ENCODE peak calls at places on chromosomes 1 and 21, in ten cellular contexts. U, W, B, G, A, R, D, H, V and S are unnamed samples. For H3K9me3, the result is how much of the 10 kb centered on the place peaks cover.

GRCh38 chr1:242569867-242570266 is 45.4 kb upstream of the PLD5 start:
- DNase-seq in U (no peak), W (no peak), B (no peak), G (no peak), A (no peak), R (no peak), D (no peak), H (no peak), V (no peak), S (no peak)

GRCh38 chr1:85061711-85062424 is 13.6 kb upstream of the MCOLN3 start:
- DNase-seq in U (peak), W (peak), B (peak), G (peak), A (peak), R (peak), D (peak), H (peak), V (peak), S (peak)

GRCh38 chr21:15063821-15064575 is 802 bp downstream of the NRIP1 start:
- DNase-seq in U (no peak), W (peak), B (peak), G (peak), A (peak), R (peak), D (peak), H (peak), V (no peak), S (peak)

GRCh38 chr1:116345830-116346229 is 27.2 kb upstream of the ATP1A1 start:
- DNase-seq in U (no peak), W (no peak), B (no peak), G (no peak), A (no peak), R (no peak), D (no peak), H (no peak), V (peak), S (no peak)

GRCh38 chr1:183676515-183677189 is 23.5 kb upstream of the APOBEC4 start:
- DNase-seq in U (no peak), W (no peak), B (no peak), G (no peak), A (peak), R (peak), D (no peak), H (peak), V (no peak), S (no peak)

GRCh38 chr1:113976609-113977278 is 2.5 kb upstream of the OLFML3 start:
- DNase-seq in U (no peak), W (no peak), B (no peak), G (no peak), A (peak), R (no peak), D (peak), H (peak), V (peak), S (peak)

GRCh38 chr1:226549937-226550670 is 1.5 kb downstream of the STUM start:
- DNase-seq in U (no peak), W (peak), B (no peak), G (peak), A (peak), R (no peak), D (peak), H (peak), V (peak), S (no peak)

GRCh38 chr21:35350965-35351364 is 301.9 kb upstream of the RUNX1 start:
- DNase-seq in U (no peak), W (no peak), B (no peak), G (no peak), A (no peak), R (no peak), D (no peak), H (no peak), V (no peak), S (no peak)

GRCh38 chr1:54596756-54597155 is 26.6 kb downstream of the FAM151A start:
- DNase-seq in U (no peak), W (no peak), B (no peak), G (no peak), A (no peak), R (no peak), D (no peak), H (no peak), V (no peak), S (no peak)

GRCh38 chr1:2451744-2452582 is 24.1 kb upstream of the PLCH2 start:
- DNase-seq in U (peak), W (no peak), B (no peak), G (no peak), A (peak), R (no peak), D (no peak), H (peak), V (no peak), S (no peak)

GRCh38 chr1:7259955-7260354 is 474.7 kb downstream of the CAMTA1 start:
- DNase-seq in U (no peak), W (peak), B (no peak), G (no peak), A (no peak), R (no peak), D (no peak), H (no peak), V (no peak), S (no peak)

GRCh38 chr21:25179116-25179515 is 428.2 kb downstream of the MRPL39 start:
- DNase-seq in U (no peak), W (no peak), B (no peak), G (no peak), A (peak), R (no peak), D (no peak), H (no peak), V (no peak), S (no peak)

GRCh38 chr21:25186278-25186677 is 421.0 kb downstream of the MRPL39 start:
- DNase-seq in U (no peak), W (no peak), B (no peak), G (no peak), A (peak), R (no peak), D (no peak), H (no peak), V (no peak), S (no peak)

GRCh38 chr21:25189497-25189896 is 417.8 kb downstream of the MRPL39 start:
- DNase-seq in U (no peak), W (no peak), B (no peak), G (no peak), A (no peak), R (no peak), D (no peak), H (no peak), V (no peak), S (no peak)

GRCh38 chr21:25188639-25189038 is 418.6 kb downstream of the MRPL39 start:
- DNase-seq in U (no peak), W (no peak), B (no peak), G (no peak), A (no peak), R (no peak), D (no peak), H (no peak), V (no peak), S (no peak)

GRCh38 chr21:25183577-25183976 is 423.7 kb downstream of the MRPL39 start:
- DNase-seq in U (no peak), W (no peak), B (no peak), G (no peak), A (no peak), R (no peak), D (no peak), H (no peak), V (no peak), S (no peak)
- H3K9me3 ChIP-seq in U (under half), W (under half), B (under half), G (under half), A (under half), R (under half), D (under half), H (under half), V (under half), S (under half)

GRCh38 chr1:163632269-163632668 is 310.5 kb downstream of the NUF2 start:
- DNase-seq in U (no peak), W (no peak), B (no peak), G (no peak), A (no peak), R (no peak), D (no peak), H (no peak), V (no peak), S (no peak)
- H3K9me3 ChIP-seq in U (under half), W (under half), B (under half), G (under half), A (under half), R (under half), D (under half), H (under half), V (under half), S (under half)

GRCh38 chr1:24438423-24438901 is 22.9 kb downstream of the NIPAL3 start:
- DNase-seq in U (no peak), W (no peak), B (no peak), G (no peak), A (peak), R (peak), D (peak), H (no peak), V (no peak), S (no peak)
- H3K9me3 ChIP-seq in U (under half), W (under half), B (under half), G (under half), A (under half), R (under half), D (under half), H (under half), V (under half), S (under half)

GRCh38 chr1:164470996-164471395 is 88.0 kb upstream of the PBX1 start:
- DNase-seq in U (no peak), W (no peak), B (no peak), G (no peak), A (no peak), R (no peak), D (no peak), H (no peak), V (no peak), S (no peak)

GRCh38 chr1:164475834-164476233 is 83.2 kb upstream of the PBX1 start:
- DNase-seq in U (no peak), W (no peak), B (no peak), G (no peak), A (no peak), R (peak), D (no peak), H (no peak), V (no peak), S (no peak)

GRCh38 chr1:164477336-164477735 is 81.6 kb upstream of the PBX1 start:
- DNase-seq in U (no peak), W (no peak), B (no peak), G (no peak), A (no peak), R (no peak), D (no peak), H (no peak), V (no peak), S (no peak)

GRCh38 chr1:164472841-164473240 is 86.1 kb upstream of the PBX1 start:
- DNase-seq in U (no peak), W (no peak), B (no peak), G (no peak), A (no peak), R (no peak), D (no peak), H (no peak), V (no peak), S (no peak)

GRCh38 chr1:164473544-164473943 is 85.4 kb upstream of the PBX1 start:
- DNase-seq in U (no peak), W (no peak), B (no peak), G (no peak), A (no peak), R (no peak), D (no peak), H (peak), V (no peak), S (no peak)
- H3K9me3 ChIP-seq in U (under half), W (under half), B (under half), G (under half), A (under half), R (under half), D (under half), H (under half), V (under half), S (under half)

GRCh38 chr1:40475268-40475667 is 1.8 kb upstream of the ZFP69 start:
- DNase-seq in U (no peak), W (no peak), B (no peak), G (no peak), A (no peak), R (no peak), D (no peak), H (no peak), V (no peak), S (no peak)

DNA sequence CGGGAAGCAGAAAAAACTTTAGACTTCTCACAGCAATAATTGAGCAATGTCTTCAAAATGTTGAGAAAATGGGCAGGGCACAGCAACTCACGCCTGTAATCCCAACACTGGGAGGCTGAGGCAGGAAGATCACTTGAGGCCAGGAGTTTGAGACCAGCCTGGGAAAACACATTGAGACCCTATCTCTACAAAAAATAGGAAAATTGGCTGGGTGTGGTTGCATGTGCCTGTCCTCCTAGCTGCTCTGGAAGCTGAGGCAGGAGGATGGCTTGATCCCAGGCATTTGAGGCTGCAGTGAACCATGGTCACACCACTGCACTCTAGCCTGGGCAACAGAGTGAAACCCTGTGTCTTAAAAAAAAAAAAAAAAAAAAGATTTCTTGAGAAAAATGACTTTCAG is 7.8 kb upstream of the ZFP69 start:
- DNase-seq in U (no peak), W (no peak), B (no peak), G (no peak), A (no peak), R (no peak), D (no peak), H (no peak), V (no peak), S (no peak)
- H3K9me3 ChIP-seq in U (half or more), W (under half), B (under half), G (under half), A (under half), R (under half), D (half or more), H (under half), V (under half), S (under half)

DNA sequence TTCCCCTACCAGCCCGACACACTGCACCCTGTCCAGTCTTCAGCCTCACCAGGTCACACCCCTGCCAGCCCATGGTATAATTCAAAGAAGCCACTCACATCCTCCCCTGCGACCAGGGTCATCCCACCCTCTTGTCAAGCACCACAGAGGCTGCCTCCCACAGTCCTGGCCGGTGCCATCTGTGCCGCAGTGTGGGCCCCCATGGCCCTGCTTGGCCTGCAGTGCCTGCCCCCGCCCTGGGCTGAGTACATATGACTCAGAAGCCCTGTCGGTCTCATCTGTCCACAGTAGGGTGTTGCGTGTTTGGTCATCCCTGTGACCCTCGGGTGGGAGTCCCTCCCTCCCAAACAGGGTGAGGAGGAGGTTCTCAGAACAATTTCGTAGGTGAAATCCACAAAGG is 190.8 kb upstream of the AJAP1 start:
- DNase-seq in U (no peak), W (no peak), B (no peak), G (no peak), A (no peak), R (no peak), D (peak), H (no peak), V (no peak), S (no peak)
- H3K9me3 ChIP-seq in U (under half), W (under half), B (under half), G (under half), A (under half), R (under half), D (under half), H (under half), V (under half), S (under half)

GRCh38 chr1:42524330-42524729 is 61.2 kb downstream of the CCDC30 start:
- DNase-seq in U (no peak), W (no peak), B (no peak), G (no peak), A (no peak), R (no peak), D (peak), H (no peak), V (no peak), S (no peak)

GRCh38 chr1:42523171-42523570 is 60.1 kb downstream of the CCDC30 start:
- DNase-seq in U (no peak), W (no peak), B (no peak), G (no peak), A (no peak), R (no peak), D (no peak), H (no peak), V (no peak), S (no peak)

DNA sequence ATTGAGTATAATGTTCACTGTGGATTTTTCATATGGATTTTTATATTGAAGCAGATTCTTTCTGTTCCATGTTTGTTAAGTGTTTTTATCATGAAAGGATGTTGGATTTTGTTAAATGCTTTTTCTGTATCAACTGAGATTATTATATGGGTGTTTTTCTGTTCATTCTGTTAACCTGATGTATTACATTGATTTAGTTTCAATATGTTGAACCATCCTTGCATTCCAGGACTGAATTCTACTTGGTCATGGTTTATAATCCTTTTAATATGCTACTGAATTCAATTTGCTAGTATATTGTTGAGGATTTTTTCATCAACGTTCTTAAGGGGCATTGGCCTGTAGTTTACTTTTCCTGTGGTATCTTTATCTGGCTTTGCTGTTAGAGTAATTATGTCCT is 55.8 kb downstream of the CCDC30 start:
- DNase-seq in U (no peak), W (no peak), B (no peak), G (no peak), A (peak), R (no peak), D (no peak), H (no peak), V (no peak), S (no peak)
- H3K9me3 ChIP-seq in U (under half), W (under half), B (under half), G (under half), A (under half), R (under half), D (under half), H (under half), V (under half), S (under half)

DNA sequence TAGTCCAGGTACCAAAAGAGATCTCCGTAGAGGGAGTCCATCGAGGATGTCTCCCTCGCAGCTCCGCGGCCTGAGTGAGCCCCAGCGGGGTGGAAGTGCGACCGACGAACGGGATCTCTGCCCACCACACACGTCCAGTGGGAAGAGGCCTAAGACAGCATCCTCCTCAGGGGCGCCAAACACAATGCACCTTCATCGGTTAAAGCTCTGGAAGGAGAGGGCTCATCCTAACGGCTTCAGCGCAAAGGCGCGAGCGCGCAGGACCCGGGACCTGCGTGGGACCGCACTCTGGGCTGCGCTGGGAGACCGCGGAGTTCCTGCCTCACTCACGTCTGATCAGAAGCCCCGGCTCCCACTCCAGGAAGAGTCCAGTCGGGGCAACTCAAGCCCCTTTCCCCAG is 7.6 kb downstream of the SLC25A24 start:
- DNase-seq in U (no peak), W (no peak), B (no peak), G (no peak), A (no peak), R (no peak), D (no peak), H (no peak), V (no peak), S (no peak)
- H3K9me3 ChIP-seq in U (under half), W (under half), B (under half), G (under half), A (under half), R (under half), D (half or more), H (under half), V (under half), S (under half)

DNA sequence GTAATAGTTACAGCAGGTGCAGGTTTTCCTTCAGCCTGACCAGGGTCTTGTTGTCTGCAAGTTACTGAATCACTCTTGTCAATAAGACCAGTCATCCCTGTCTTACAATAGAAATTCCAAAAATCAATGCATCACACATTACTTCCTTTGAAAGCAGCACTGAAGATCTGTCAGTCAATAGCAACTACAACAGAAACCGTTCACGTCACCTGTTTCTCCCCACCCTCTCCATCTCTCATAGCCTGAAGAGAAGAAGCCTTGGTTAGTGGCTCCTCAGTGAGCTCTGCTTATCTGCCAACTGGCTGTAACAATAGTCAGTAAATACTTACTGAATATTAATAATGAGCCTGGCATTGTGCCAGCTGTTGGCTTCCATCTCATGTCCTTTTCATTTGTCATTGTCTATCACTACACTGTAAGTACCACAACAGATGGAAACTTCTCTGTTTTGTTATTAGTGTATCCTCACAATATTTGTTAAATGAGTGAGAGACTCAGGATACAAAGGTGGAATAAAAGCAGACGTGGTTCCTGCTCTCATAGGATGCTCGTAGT is 195.2 kb downstream of the S1PR1 start:
- DNase-seq in U (no peak), W (no peak), B (no peak), G (no peak), A (no peak), R (peak), D (no peak), H (no peak), V (no peak), S (no peak)
- H3K9me3 ChIP-seq in U (under half), W (under half), B (under half), G (under half), A (under half), R (under half), D (under half), H (under half), V (under half), S (under half)

GRCh38 chr21:26179501-26179900 is 8.9 kb upstream of the APP start:
- DNase-seq in U (no peak), W (no peak), B (no peak), G (no peak), A (no peak), R (no peak), D (no peak), H (no peak), V (no peak), S (no peak)

GRCh38 chr21:26177187-26177586 is 6.6 kb upstream of the APP start:
- DNase-seq in U (no peak), W (no peak), B (peak), G (no peak), A (no peak), R (no peak), D (no peak), H (no peak), V (no peak), S (peak)

GRCh38 chr21:26177741-26178452 is 7.3 kb upstream of the APP start:
- DNase-seq in U (no peak), W (no peak), B (no peak), G (no peak), A (no peak), R (no peak), D (no peak), H (no peak), V (no peak), S (no peak)
- H3K9me3 ChIP-seq in U (under half), W (under half), B (under half), G (under half), A (under half), R (under half), D (under half), H (under half), V (under half), S (under half)